ENCODE peak calls at places on chromosomes 13 and 19, in four cellular contexts. W is IMR-90, I is stomach, A is skeletal muscle cell. U is an unnamed sample.

GRCh38 chr19:34181111-34181864 is 9.0 kb downstream of the LSM14A start:
- DNase-seq in W (no peak), I (no peak), A (no peak), U (no peak)

GRCh38 chr19:10749435-10750384 is 31.8 kb downstream of the DNM2 start:
- DNase-seq in W (no peak), I (peak), A (no peak), U (no peak)

GRCh38 chr19:16226184-16226591 is 28.5 kb downstream of the AP1M1 start:
- DNase-seq in W (no peak), I (no peak), A (no peak), U (no peak)

GRCh38 chr19:50823389-50824042 is at the start of gene KLK1:
- DNase-seq in W (no peak), I (no peak), A (no peak), U (no peak)

GRCh38 chr13:113950451-113951245 is 23.2 kb downstream of the C13orf46 start:
- DNase-seq in W (no peak), I (no peak), A (no peak), U (no peak)

GRCh38 chr19:3207466-3208242 is 16.8 kb upstream of the CELF5 start:
- DNase-seq in W (no peak), I (no peak), A (no peak), U (no peak)

GRCh38 chr13:27954406-27954851 is 14.7 kb downstream of the CDX2 start:
- DNase-seq in W (no peak), I (peak), A (no peak), U (no peak)

GRCh38 chr13:74273591-74273990 is 139.4 kb upstream of the KLF12 start:
- DNase-seq in W (no peak), I (no peak), A (no peak), U (no peak)

GRCh38 chr19:38975214-38975860 is at the start of gene FBXO17:
- DNase-seq in W (peak), I (peak), A (no peak), U (no peak)

GRCh38 chr13:87677334-87678234 is 6.4 kb downstream of the SLITRK5 start:
- DNase-seq in W (no peak), I (no peak), A (no peak), U (no peak)

GRCh38 chr13:28002886-28003698 is 14.6 kb upstream of the URAD start:
- DNase-seq in W (peak), I (no peak), A (no peak), U (no peak)

GRCh38 chr19:4034048-4035017 is 26.8 kb downstream of the PIAS4 start:
- DNase-seq in W (no peak), I (no peak), A (no peak), U (no peak)

GRCh38 chr19:33280351-33280921 is 21.9 kb downstream of the CEBPA start:
- DNase-seq in W (no peak), I (no peak), A (no peak), U (no peak)

GRCh38 chr13:35978607-35979316 is 152.4 kb downstream of the DCLK1 start:
- DNase-seq in W (peak), I (no peak), A (peak), U (no peak)

GRCh38 chr13:105139048-105139379 is 1396.4 kb downstream of the EFNB2 start:
- DNase-seq in W (no peak), I (no peak), A (no peak), U (no peak)

GRCh38 chr13:105135852-105136251 is 1399.6 kb downstream of the EFNB2 start:
- DNase-seq in W (no peak), I (no peak), A (no peak), U (no peak)

GRCh38 chr13:105142556-105142955 is 1392.9 kb downstream of the EFNB2 start:
- DNase-seq in W (no peak), I (no peak), A (no peak), U (no peak)

GRCh38 chr13:105144020-105144419 is 1391.4 kb downstream of the EFNB2 start:
- DNase-seq in W (no peak), I (no peak), A (no peak), U (no peak)

GRCh38 chr13:105139380-105140285 is 1395.8 kb downstream of the EFNB2 start:
- DNase-seq in W (peak), I (peak), A (no peak), U (no peak)
- H3K4me3 ChIP-seq in W (peak), I (peak), A (peak), U (peak)

DNA sequence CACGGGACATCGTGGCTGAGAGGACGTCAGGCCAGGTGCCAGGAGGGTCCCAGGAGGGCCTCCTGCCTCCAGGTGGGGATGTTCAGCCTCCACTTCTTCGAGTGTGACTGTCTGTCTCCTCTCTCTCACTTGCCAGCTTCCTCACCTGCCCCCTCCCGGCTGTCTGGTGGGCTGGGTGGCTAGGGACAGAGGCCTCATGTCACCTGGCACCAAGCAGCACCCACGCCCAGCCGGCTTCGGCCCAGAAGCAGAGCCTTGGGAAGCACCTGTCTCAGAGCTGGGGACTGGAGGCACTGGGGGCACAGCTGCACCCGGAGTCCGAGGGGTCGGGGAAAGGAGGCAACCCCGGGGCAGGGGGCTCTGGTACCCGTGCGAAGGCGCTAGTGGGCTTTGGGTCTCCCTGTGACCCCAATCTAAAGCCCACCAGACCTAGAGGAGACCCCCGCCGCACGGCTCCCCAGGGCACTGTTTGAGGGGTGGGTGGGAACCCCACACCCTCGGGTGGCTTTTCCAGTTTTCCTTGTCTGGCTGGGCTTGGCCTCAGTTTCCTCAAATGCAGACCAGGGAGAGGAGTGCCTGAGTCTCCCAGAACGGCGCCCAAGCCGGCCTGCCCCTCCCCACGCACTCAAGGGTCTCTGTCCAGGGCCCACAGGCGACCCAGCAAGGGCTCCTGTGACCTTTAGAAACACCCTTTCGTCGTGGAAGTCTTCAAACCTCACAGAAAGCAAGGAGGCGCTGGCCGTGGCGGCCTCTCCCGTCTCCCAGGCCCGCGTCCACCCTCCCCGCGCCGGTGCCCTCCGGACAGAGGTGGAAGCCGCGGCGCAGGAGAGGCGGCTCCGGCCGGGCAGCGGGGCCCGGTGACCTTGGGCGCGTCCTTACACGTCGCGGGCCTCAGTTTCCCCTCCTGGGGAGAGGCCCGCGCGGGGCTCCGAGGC is 656 bp upstream of the HCN2 start:
- DNase-seq in W (no peak), I (no peak), A (no peak), U (no peak)
- H3K4me3 ChIP-seq in W (no peak), I (no peak), A (peak), U (no peak)

GRCh38 chr13:43391021-43391420 is 367.6 kb downstream of the DNAJC15 start:
- DNase-seq in W (no peak), I (no peak), A (no peak), U (no peak)
- H3K4me3 ChIP-seq in W (no peak), I (no peak), A (no peak), U (no peak)

GRCh38 chr19:49212302-49212701 is 54.7 kb downstream of the TRPM4 start:
- DNase-seq in W (no peak), I (no peak), A (no peak), U (no peak)

GRCh38 chr19:49210901-49211451 is 53.4 kb downstream of the TRPM4 start:
- DNase-seq in W (no peak), I (no peak), A (no peak), U (no peak)

GRCh38 chr19:49214701-49215100 is 57.1 kb downstream of the TRPM4 start:
- DNase-seq in W (no peak), I (no peak), A (no peak), U (no peak)

GRCh38 chr19:49213791-49214190 is 56.2 kb downstream of the TRPM4 start:
- DNase-seq in W (no peak), I (no peak), A (no peak), U (no peak)

DNA sequence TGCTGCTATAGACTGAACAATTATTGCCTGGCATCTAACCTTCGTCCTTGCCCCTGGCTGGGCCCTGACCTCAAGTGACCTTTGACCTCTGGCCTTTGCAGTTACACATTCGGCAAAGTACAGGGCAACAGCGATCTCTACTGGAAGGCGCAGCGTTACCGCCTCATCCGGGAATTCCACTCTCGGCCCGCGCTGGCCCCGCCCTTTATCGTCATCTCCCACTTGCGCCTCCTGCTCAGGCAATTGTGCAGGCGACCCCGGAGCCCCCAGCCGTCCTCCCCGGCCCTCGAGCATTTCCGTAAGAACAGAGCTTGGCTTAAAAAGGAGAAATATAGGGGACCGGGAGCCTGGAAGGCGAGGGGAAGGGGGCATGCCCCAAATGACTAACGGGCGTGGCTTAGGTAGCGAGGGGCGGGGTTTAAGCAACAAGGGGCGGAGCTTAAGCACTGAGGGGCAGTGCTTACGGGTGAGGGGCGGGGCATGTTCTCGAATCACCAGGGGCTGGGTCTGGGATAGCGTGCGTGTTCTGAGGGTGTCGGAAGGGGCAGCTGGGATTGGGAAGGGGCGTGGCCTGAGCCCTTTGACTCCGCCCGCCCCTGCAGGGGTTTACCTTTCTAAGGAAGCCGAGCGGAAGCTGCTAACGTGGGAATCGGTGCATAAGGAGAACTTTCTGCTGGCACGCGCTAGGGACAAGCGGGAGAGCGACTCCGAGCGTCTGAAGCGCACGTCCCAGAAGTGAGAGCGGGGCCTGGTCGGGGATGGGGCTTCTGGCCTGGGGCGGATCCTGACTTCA is 52.7 kb downstream of the TRPM4 start:
- DNase-seq in W (no peak), I (no peak), A (no peak), U (no peak)
- H3K4me3 ChIP-seq in W (no peak), I (peak), A (peak), U (no peak)

GRCh38 chr19:12986726-12987125 is 8.5 kb upstream of the NFIX start:
- DNase-seq in W (no peak), I (no peak), A (no peak), U (no peak)
- H3K4me3 ChIP-seq in W (no peak), I (no peak), A (no peak), U (no peak)

GRCh38 chr19:9296336-9296735 is 13.3 kb downstream of the ZNF699 start:
- DNase-seq in W (no peak), I (no peak), A (no peak), U (no peak)

GRCh38 chr19:9295411-9295849 is 14.2 kb downstream of the ZNF699 start:
- DNase-seq in W (no peak), I (no peak), A (no peak), U (no peak)
- H3K4me3 ChIP-seq in W (no peak), I (no peak), A (no peak), U (no peak)

DNA sequence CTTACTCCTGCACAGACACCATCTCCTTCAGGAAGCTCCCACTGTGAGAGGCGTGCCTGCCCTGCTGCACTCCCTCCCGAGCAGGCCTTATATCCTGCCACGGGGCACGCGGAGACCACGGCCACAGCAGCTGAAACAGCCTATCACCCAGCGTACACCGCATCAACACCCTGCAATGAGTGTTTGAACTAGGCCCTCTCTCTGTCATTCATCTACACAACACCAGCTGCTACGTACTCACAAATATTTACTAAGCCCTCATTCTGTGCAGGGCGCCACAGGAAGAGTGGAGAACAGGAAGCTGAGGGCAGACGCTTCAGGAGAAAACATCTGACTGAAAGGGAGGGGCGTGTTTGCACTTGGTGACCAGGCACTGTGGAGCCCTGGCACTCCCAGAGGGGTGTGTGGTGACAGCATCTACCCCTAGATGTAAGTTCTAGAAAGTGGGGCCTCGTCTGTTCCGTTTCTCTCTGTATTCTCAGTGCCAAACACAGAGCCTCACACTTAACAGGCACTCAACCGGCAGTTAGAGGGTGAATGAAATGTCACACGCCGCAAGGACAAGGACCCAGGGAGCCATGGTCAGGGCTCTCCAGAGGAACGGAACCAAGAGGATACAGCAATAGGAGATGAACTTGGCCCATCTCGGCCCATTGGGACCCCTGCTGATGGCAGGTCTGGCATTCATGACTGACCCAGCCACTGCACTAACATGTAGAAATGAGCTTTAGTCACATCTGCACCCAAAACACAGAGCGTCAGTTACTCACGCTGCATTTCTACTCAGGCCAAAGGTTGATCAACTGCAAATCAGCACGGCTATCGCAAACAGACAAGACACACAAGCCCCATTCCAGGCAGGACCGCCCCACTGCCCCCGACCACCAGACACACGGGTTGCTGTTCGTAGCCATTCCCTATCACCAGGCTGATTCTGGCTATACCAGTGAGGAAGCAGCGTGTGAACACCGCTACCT is 15.7 kb downstream of the RANBP3 start:
- DNase-seq in W (peak), I (peak), A (no peak), U (no peak)
- H3K4me3 ChIP-seq in W (no peak), I (no peak), A (no peak), U (no peak)

DNA sequence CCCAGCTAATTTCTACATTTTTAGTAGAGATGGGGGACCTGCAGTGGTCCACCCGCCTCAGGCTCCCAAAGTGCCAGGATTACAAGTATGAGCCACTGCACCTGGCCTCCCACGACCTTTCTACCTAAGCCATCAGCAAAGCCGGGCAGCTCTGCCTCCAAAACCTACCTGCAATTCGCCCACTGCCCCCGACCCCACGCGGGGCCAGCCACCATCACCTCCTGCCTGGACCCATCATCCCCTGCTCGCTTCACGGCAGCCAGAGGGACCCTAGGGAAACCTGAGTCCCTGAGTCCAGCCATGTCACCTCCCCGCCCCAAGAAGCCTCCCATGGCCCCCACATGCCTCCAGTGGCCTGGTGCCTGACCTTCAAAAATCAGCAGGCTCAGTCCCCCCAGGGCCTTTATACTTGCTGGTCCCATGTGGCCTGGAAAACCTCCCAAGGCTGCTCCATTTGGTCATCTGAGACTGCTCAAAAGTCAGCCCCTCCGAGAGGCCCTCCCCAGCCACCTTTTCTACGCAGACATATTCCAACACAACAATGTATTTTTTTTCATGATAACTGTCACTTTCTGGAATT is 12.1 kb downstream of the ERCC2 start:
- DNase-seq in W (no peak), I (no peak), A (no peak), U (no peak)
- H3K4me3 ChIP-seq in W (no peak), I (no peak), A (no peak), U (no peak)

GRCh38 chr19:49119411-49120324 is at the start of gene PPFIA3:
- DNase-seq in W (peak), I (peak), A (no peak), U (no peak)

GRCh38 chr19:49120868-49121267 is 1.5 kb downstream of the PPFIA3 start:
- DNase-seq in W (no peak), I (no peak), A (no peak), U (no peak)

GRCh38 chr19:49118565-49119410 is at the start of gene C19orf73:
- DNase-seq in W (peak), I (peak), A (peak), U (peak)

GRCh38 chr19:49117677-49118564 is 1.0 kb downstream of the C19orf73 start:
- DNase-seq in W (no peak), I (no peak), A (no peak), U (no peak)

DNA sequence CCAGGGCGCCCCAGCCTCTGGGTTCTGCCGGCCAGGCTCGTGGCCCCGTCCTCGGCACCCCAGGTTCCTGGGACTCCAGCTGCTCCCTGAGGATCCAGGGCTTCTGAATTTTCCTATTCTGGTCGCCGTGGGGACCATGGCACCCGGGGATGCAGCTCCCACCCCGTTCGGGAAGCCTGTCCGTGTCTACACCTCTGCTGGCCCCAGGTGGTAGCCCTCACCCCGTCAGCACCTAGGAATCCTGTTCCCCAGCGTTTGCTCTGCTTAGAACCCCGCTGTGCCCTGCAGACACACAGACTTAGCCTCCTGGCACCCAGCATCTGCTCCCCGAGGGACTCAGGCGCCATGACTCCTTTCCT is 960 bp downstream of the PPFIA3 start:
- DNase-seq in W (no peak), I (no peak), A (no peak), U (no peak)
- H3K4me3 ChIP-seq in W (no peak), I (peak), A (no peak), U (no peak)